ENCODE peak calls at places on chromosomes 16 and 17, in seven cellular contexts. K is stomach; F is nucleus accumbens; W is AG10803; C is activated gamma-delta T cell treated with Interleukin-2 at 50 U/mL for 16 hours; Q is stimulated activated CD4-positive, alpha-beta T cell treated with anti-CD3 and anti-CD28 coated beads, Interleukin-1b, Interleukin-23, amount 100 ng/mL, for 1 hour; E is fibroblast of mammary gland. N is an unnamed sample.

GRCh38 chr17:58391302-58391984 is 25.9 kb downstream of the RNF43 start:
- DNase-seq in W (no peak), C (no peak), Q (no peak), K (peak; percentile 97), F (no peak), E (no peak), N (no peak)

GRCh38 chr16:11405331-11406176 is 60.3 kb downstream of the RMI2 start:
- DNase-seq in K (peak; percentile 48), Q (peak; percentile 37), C (peak; percentile 34), E (peak; percentile 21), W (no peak), F (no peak), N (peak; percentile 8)

GRCh38 chr17:28896884-28897768 is at the start of gene FLOT2:
- DNase-seq in C (peak; percentile 66), F (peak; percentile 73), Q (peak; percentile 44), K (peak; percentile 54), W (peak; percentile 48), E (peak; percentile 47), N (peak; percentile 30)

GRCh38 chr17:72338847-72339790 is 218.3 kb downstream of the SOX9 start:
- DNase-seq in C (no peak), E (peak; percentile 87), F (no peak), Q (no peak), W (peak; percentile 91), K (no peak), N (peak; percentile 97)

GRCh38 chr16:12089492-12090161 is 113.1 kb downstream of the SNX29 start:
- DNase-seq in C (peak; percentile 36), Q (no peak), F (no peak), W (peak; percentile 67), E (peak; percentile 71), K (peak; percentile 67), N (peak; percentile 81)

GRCh38 chr17:10119203-10120112 is 78.9 kb downstream of the GAS7 start:
- DNase-seq in C (peak; percentile 24), F (no peak), W (peak; percentile 46), E (peak; percentile 18), Q (no peak), K (peak; percentile 49), N (no peak)

GRCh38 chr17:37781451-37781850 is 36.6 kb upstream of the HNF1B start:
- DNase-seq in F (no peak), W (no peak), C (no peak), K (no peak), E (peak; percentile 15), Q (no peak), N (peak; percentile 61)

GRCh38 chr16:65070831-65071230 is 51.0 kb downstream of the CDH11 start:
- DNase-seq in W (peak; percentile 93), C (no peak), F (peak; percentile 81), Q (no peak), K (peak; percentile 26), E (peak; percentile 100), N (peak; percentile 99)

GRCh38 chr16:85335584-85336492 is 223.6 kb upstream of the CIBAR2 start:
- DNase-seq in K (no peak), F (no peak), C (no peak), W (peak; percentile 29), E (peak; percentile 50), Q (no peak), N (peak; percentile 52)

GRCh38 chr16:28549301-28549899 is 4.3 kb upstream of the SGF29 start:
- DNase-seq in F (no peak), E (peak; percentile 57), C (no peak), K (no peak), W (peak; percentile 47), Q (no peak), N (peak; percentile 53)

GRCh38 chr16:31002252-31002700 is 8.2 kb downstream of the STX1B start:
- DNase-seq in F (no peak), Q (no peak), W (no peak), C (no peak), K (no peak), E (no peak), N (no peak)

GRCh38 chr17:74386397-74386796 is 19.1 kb downstream of the GPR142 start:
- DNase-seq in W (no peak), Q (no peak), E (peak; percentile 79), K (no peak), F (no peak), C (no peak), N (no peak)

GRCh38 chr17:83064732-83065659 is 14.4 kb upstream of the METRNL start:
- DNase-seq in F (no peak), Q (no peak), C (peak; percentile 2), W (no peak), K (peak; percentile 91), E (no peak), N (no peak)

GRCh38 chr17:28763804-28764266 is 20.0 kb downstream of the TRAF4 start:
- DNase-seq in E (peak; percentile 83), K (peak; percentile 85), W (peak; percentile 79), Q (peak; percentile 66), F (peak; percentile 72), C (peak; percentile 83), N (peak; percentile 74)

GRCh38 chr17:56499799-56500388 is 93.6 kb upstream of the NOG start:
- DNase-seq in K (no peak), Q (no peak), E (peak; percentile 43), F (no peak), C (no peak), W (peak; percentile 21), N (peak; percentile 37)

GRCh38 chr16:3578610-3579551 is 1.7 kb upstream of the NLRC3 start:
- DNase-seq in F (no peak), K (peak; percentile 45), E (no peak), Q (no peak), W (no peak), C (peak; percentile 71), N (no peak)

GRCh38 chr16:12672986-12673385 is 130.7 kb downstream of the CPPED1 start:
- DNase-seq in K (no peak), E (no peak), C (no peak), F (no peak), W (no peak), Q (no peak), N (no peak)

GRCh38 chr17:8922451-8922850 is 43.1 kb downstream of the PIK3R5 start:
- DNase-seq in F (no peak), K (no peak), W (peak; percentile 96), C (no peak), Q (no peak), E (peak; percentile 99), N (peak; percentile 75)

GRCh38 chr16:58120216-58120615 is 9.0 kb downstream of the CFAP20 start:
- DNase-seq in E (no peak), W (no peak), K (no peak), F (no peak), C (no peak), Q (no peak), N (no peak)

GRCh38 chr17:30821751-30822723 is 2.5 kb downstream of the CRLF3 start:
- DNase-seq in K (no peak), F (no peak), W (peak; percentile 20), C (no peak), Q (no peak), E (no peak), N (no peak)

GRCh38 chr17:55356440-55357328 is 65.0 kb downstream of the MMD start:
- DNase-seq in F (peak; percentile 64), K (peak; percentile 76), C (peak; percentile 62), Q (peak; percentile 50), W (peak; percentile 62), E (peak; percentile 71), N (peak; percentile 57)

GRCh38 chr16:57039148-57039812 is 49.9 kb downstream of the NLRC5 start:
- DNase-seq in W (peak; percentile 90), E (peak; percentile 75), C (no peak), Q (no peak), K (no peak), F (no peak), N (peak; percentile 81)

GRCh38 chr17:78103311-78103710 is 25.2 kb downstream of the TMC6 start:
- DNase-seq in F (no peak), E (no peak), Q (no peak), W (no peak), C (no peak), K (no peak), N (peak; percentile 7)

GRCh38 chr16:72072514-72073342 is 9.7 kb downstream of the HPR start:
- DNase-seq in K (no peak), E (peak; percentile 64), F (no peak), W (no peak), C (no peak), Q (no peak), N (no peak)

GRCh38 chr17:63480192-63480784 is 3.4 kb downstream of the ACE start:
- DNase-seq in E (no peak), K (no peak), F (no peak), W (no peak), C (no peak), Q (no peak), N (no peak)

GRCh38 chr16:66278111-66278531 is 88.4 kb upstream of the CDH5 start:
- DNase-seq in Q (no peak), K (peak; percentile 59), C (no peak), F (no peak), E (no peak), W (no peak), N (no peak)

GRCh38 chr17:47692895-47693666 is 880 bp upstream of the TBKBP1 start:
- DNase-seq in W (peak; percentile 37), F (no peak), C (no peak), K (no peak), E (no peak), Q (no peak), N (no peak)

GRCh38 chr17:19939993-19940721 is 37.5 kb downstream of the AKAP10 start:
- DNase-seq in F (no peak), E (no peak), C (no peak), Q (no peak), W (peak; percentile 52), K (no peak), N (no peak)

GRCh38 chr17:1714980-1715802 is 5.0 kb upstream of the TLCD2 start:
- DNase-seq in K (peak; percentile 84), E (peak; percentile 93), Q (no peak), W (peak; percentile 94), F (peak; percentile 66), C (peak; percentile 50), N (peak; percentile 88)

GRCh38 chr17:6241381-6241780 is 171.2 kb downstream of the WSCD1 start:
- DNase-seq in E (no peak), W (no peak), K (no peak), Q (no peak), C (no peak), F (no peak), N (no peak)

GRCh38 chr17:67637901-67638641 is 79.7 kb upstream of the NOL11 start:
- DNase-seq in E (no peak), F (no peak), W (no peak), C (no peak), Q (no peak), K (peak; percentile 86), N (no peak)

GRCh38 chr17:32995416-32995815 is 3.8 kb downstream of the SPACA3 start:
- DNase-seq in E (no peak), K (no peak), Q (no peak), C (no peak), F (no peak), W (no peak), N (no peak)